ENCODE peak calls at places on chromosomes 1 and 21, in nine cellular contexts. One of them, this sample, is unnamed.

GRCh38 chr1:110049801-110050601 is 15.6 kb downstream of the STRIP1 start:
- DNase-seq in GM13977: no peak
- DNase-seq in T-helper 17 cell: no peak
- DNase-seq in fibroblast of gingiva: no peak
- DNase-seq in renal cortical epithelial cell: no peak
- DNase-seq in NCI-H1436: no peak
- DNase-seq in heart left ventricle: no peak
- DNase-seq in CD4-positive, CD25-positive, alpha-beta regulatory T cell: no peak
- DNase-seq in endothelial cell: no peak
- DNase-seq in this sample: no peak

GRCh38 chr1:20399196-20399595 is 86.8 kb downstream of the CAMK2N1 start:
- DNase-seq in GM13977: no peak
- DNase-seq in T-helper 17 cell: no peak
- DNase-seq in fibroblast of gingiva: no peak
- DNase-seq in renal cortical epithelial cell: no peak
- DNase-seq in NCI-H1436: no peak
- DNase-seq in heart left ventricle: no peak
- DNase-seq in CD4-positive, CD25-positive, alpha-beta regulatory T cell: no peak
- DNase-seq in endothelial cell: no peak
- DNase-seq in this sample: no peak

GRCh38 chr21:41630249-41630648 is 122.3 kb upstream of the TMPRSS2 start:
- DNase-seq in GM13977: no peak
- DNase-seq in T-helper 17 cell: no peak
- DNase-seq in fibroblast of gingiva: peak; percentile 92
- DNase-seq in renal cortical epithelial cell: peak; percentile 73
- DNase-seq in NCI-H1436: no peak
- DNase-seq in heart left ventricle: no peak
- DNase-seq in CD4-positive, CD25-positive, alpha-beta regulatory T cell: no peak
- DNase-seq in endothelial cell: no peak
- DNase-seq in this sample: no peak

GRCh38 chr1:162625624-162626023 is 6.6 kb upstream of the DDR2 start:
- DNase-seq in GM13977: no peak
- DNase-seq in T-helper 17 cell: no peak
- DNase-seq in fibroblast of gingiva: no peak
- DNase-seq in renal cortical epithelial cell: no peak
- DNase-seq in NCI-H1436: no peak
- DNase-seq in heart left ventricle: no peak
- DNase-seq in CD4-positive, CD25-positive, alpha-beta regulatory T cell: no peak
- DNase-seq in endothelial cell: no peak
- DNase-seq in this sample: no peak

GRCh38 chr1:51303315-51303714 is 27.0 kb downstream of the TTC39A start:
- DNase-seq in GM13977: no peak
- DNase-seq in T-helper 17 cell: no peak
- DNase-seq in fibroblast of gingiva: no peak
- DNase-seq in renal cortical epithelial cell: no peak
- DNase-seq in NCI-H1436: no peak
- DNase-seq in heart left ventricle: no peak
- DNase-seq in CD4-positive, CD25-positive, alpha-beta regulatory T cell: no peak
- DNase-seq in endothelial cell: no peak
- DNase-seq in this sample: no peak

GRCh38 chr1:198556969-198557368 is 16.5 kb upstream of the ATP6V1G3 start:
- DNase-seq in GM13977: peak; percentile 6
- DNase-seq in T-helper 17 cell: no peak
- DNase-seq in fibroblast of gingiva: no peak
- DNase-seq in renal cortical epithelial cell: no peak
- DNase-seq in NCI-H1436: no peak
- DNase-seq in heart left ventricle: peak; percentile 46
- DNase-seq in CD4-positive, CD25-positive, alpha-beta regulatory T cell: peak; percentile 16
- DNase-seq in endothelial cell: no peak
- DNase-seq in this sample: peak; percentile 54

GRCh38 chr1:68293609-68294353 is 61.5 kb upstream of the WLS start:
- DNase-seq in GM13977: no peak
- DNase-seq in T-helper 17 cell: no peak
- DNase-seq in fibroblast of gingiva: peak; percentile 66
- DNase-seq in renal cortical epithelial cell: no peak
- DNase-seq in NCI-H1436: no peak
- DNase-seq in heart left ventricle: peak; percentile 31
- DNase-seq in CD4-positive, CD25-positive, alpha-beta regulatory T cell: no peak
- DNase-seq in endothelial cell: peak; percentile 60
- DNase-seq in this sample: no peak

GRCh38 chr1:154961207-154961496 is 430 bp downstream of the PYGO2 start:
- DNase-seq in GM13977: no peak
- DNase-seq in T-helper 17 cell: no peak
- DNase-seq in fibroblast of gingiva: no peak
- DNase-seq in renal cortical epithelial cell: peak; percentile 33
- DNase-seq in NCI-H1436: no peak
- DNase-seq in heart left ventricle: no peak
- DNase-seq in CD4-positive, CD25-positive, alpha-beta regulatory T cell: no peak
- DNase-seq in endothelial cell: no peak
- DNase-seq in this sample: no peak

GRCh38 chr1:7590426-7590790 is 180.7 kb upstream of the VAMP3 start:
- DNase-seq in GM13977: no peak
- DNase-seq in T-helper 17 cell: no peak
- DNase-seq in fibroblast of gingiva: no peak
- DNase-seq in renal cortical epithelial cell: no peak
- DNase-seq in NCI-H1436: no peak
- DNase-seq in heart left ventricle: no peak
- DNase-seq in CD4-positive, CD25-positive, alpha-beta regulatory T cell: no peak
- DNase-seq in endothelial cell: no peak
- DNase-seq in this sample: no peak

GRCh38 chr1:84379128-84379527 is 19.2 kb upstream of the DNASE2B start:
- DNase-seq in GM13977: no peak
- DNase-seq in T-helper 17 cell: no peak
- DNase-seq in fibroblast of gingiva: peak; percentile 66
- DNase-seq in renal cortical epithelial cell: peak; percentile 96
- DNase-seq in NCI-H1436: no peak
- DNase-seq in heart left ventricle: no peak
- DNase-seq in CD4-positive, CD25-positive, alpha-beta regulatory T cell: no peak
- DNase-seq in endothelial cell: no peak
- DNase-seq in this sample: no peak

GRCh38 chr1:45643978-45644377 is 20.1 kb upstream of the CCDC17 start:
- DNase-seq in GM13977: no peak
- DNase-seq in T-helper 17 cell: no peak
- DNase-seq in fibroblast of gingiva: no peak
- DNase-seq in renal cortical epithelial cell: peak; percentile 67
- DNase-seq in NCI-H1436: no peak
- DNase-seq in heart left ventricle: no peak
- DNase-seq in CD4-positive, CD25-positive, alpha-beta regulatory T cell: no peak
- DNase-seq in endothelial cell: no peak
- DNase-seq in this sample: no peak

GRCh38 chr1:30764396-30764795 is 6.8 kb upstream of the LAPTM5 start:
- DNase-seq in GM13977: no peak
- DNase-seq in T-helper 17 cell: no peak
- DNase-seq in fibroblast of gingiva: no peak
- DNase-seq in renal cortical epithelial cell: no peak
- DNase-seq in NCI-H1436: no peak
- DNase-seq in heart left ventricle: no peak
- DNase-seq in CD4-positive, CD25-positive, alpha-beta regulatory T cell: no peak
- DNase-seq in endothelial cell: no peak
- DNase-seq in this sample: no peak

GRCh38 chr1:7008975-7009740 is 223.9 kb downstream of the CAMTA1 start:
- DNase-seq in GM13977: no peak
- DNase-seq in T-helper 17 cell: no peak
- DNase-seq in fibroblast of gingiva: no peak
- DNase-seq in renal cortical epithelial cell: no peak
- DNase-seq in NCI-H1436: no peak
- DNase-seq in heart left ventricle: no peak
- DNase-seq in CD4-positive, CD25-positive, alpha-beta regulatory T cell: no peak
- DNase-seq in endothelial cell: no peak
- DNase-seq in this sample: no peak

This sample was measured in GM06990.